ENCODE peak calls at places on chromosomes 7 and 10, in six cellular contexts. X is A549, V is nephron progenitor cell, R is NCI-H2171 treated with DMSO at 0.1 percent for 48 hours, P is EL, T is HCT116. I is an unnamed sample.

GRCh38 chr7:24713039-24713793 is 44.0 kb downstream of the GSDME start:
- DNase-seq in X (no peak), V (no peak), R (no peak), P (no peak), T (no peak), I (no peak)

GRCh38 chr7:112150823-112151641 is 55.2 kb downstream of the DOCK4 start:
- DNase-seq in X (no peak), V (no peak), R (no peak), P (peak; percentile 7), T (no peak), I (no peak)

GRCh38 chr7:2698581-2699288 is 10.7 kb downstream of the AMZ1 start:
- DNase-seq in X (no peak), V (no peak), R (no peak), P (no peak), T (no peak), I (peak; percentile 54)

GRCh38 chr7:145884716-145885514 is 231.7 kb upstream of the CNTNAP2 start:
- DNase-seq in X (no peak), V (no peak), R (peak; percentile 73), P (no peak), T (no peak), I (no peak)

GRCh38 chr10:133390597-133391248 is 3.2 kb upstream of the MTG1 start:
- DNase-seq in X (no peak), V (no peak), R (no peak), P (no peak), T (no peak), I (peak; percentile 21)

GRCh38 chr10:31158000-31158658 is 126.5 kb upstream of the ZNF438 start:
- DNase-seq in X (no peak), V (no peak), R (no peak), P (peak; percentile 16), T (no peak), I (no peak)

GRCh38 chr7:79453558-79454324 is at the start of gene MAGI2:
- DNase-seq in X (peak; percentile 20), V (peak; percentile 80), R (peak; percentile 56), P (peak; percentile 84), T (no peak), I (no peak)

GRCh38 chr10:89100680-89101079 is 106.4 kb downstream of the CH25H start:
- DNase-seq in X (no peak), V (no peak), R (no peak), P (peak; percentile 73), T (no peak), I (no peak)

GRCh38 chr7:1233328-1234048 is 816 bp downstream of the UNCX start:
- DNase-seq in X (peak; percentile 52), V (peak; percentile 49), R (peak; percentile 78), P (no peak), T (no peak), I (no peak)

GRCh38 chr7:28107960-28108359 is 72.6 kb downstream of the JAZF1 start:
- DNase-seq in X (no peak), V (no peak), R (no peak), P (peak; percentile 65), T (peak; percentile 16), I (no peak)

GRCh38 chr7:70797109-70797514 is 334.8 kb upstream of the GALNT17 start:
- DNase-seq in X (no peak), V (peak; percentile 30), R (no peak), P (no peak), T (no peak), I (no peak)

GRCh38 chr7:130281227-130281626 is 11.7 kb upstream of the CPA4 start:
- DNase-seq in X (no peak), V (no peak), R (no peak), P (peak; percentile 67), T (no peak), I (no peak)

GRCh38 chr10:78313636-78314035 is 280.0 kb downstream of the RPS24 start:
- DNase-seq in X (no peak), V (no peak), R (no peak), P (no peak), T (no peak), I (no peak)

GRCh38 chr7:148044173-148044572 is 546.4 kb upstream of the C7orf33 start:
- DNase-seq in X (no peak), V (no peak), R (peak; percentile 95), P (no peak), T (no peak), I (no peak)

GRCh38 chr7:77747718-77748117 is 50.5 kb downstream of the TMEM60 start:
- DNase-seq in X (no peak), V (no peak), R (no peak), P (no peak), T (no peak), I (no peak)

GRCh38 chr10:23196915-23197314 is 4.8 kb downstream of the PTF1A start:
- DNase-seq in X (no peak), V (no peak), R (no peak), P (no peak), T (no peak), I (no peak)

GRCh38 chr7:75992083-75992755 is 2.2 kb downstream of the TMEM120A start:
- DNase-seq in X (no peak), V (no peak), R (no peak), P (no peak), T (no peak), I (no peak)

GRCh38 chr10:2714597-2714996 is 352.8 kb upstream of the PFKP start:
- DNase-seq in X (no peak), V (no peak), R (no peak), P (no peak), T (no peak), I (no peak)

GRCh38 chr10:44935201-44935960 is 24.2 kb upstream of the RASSF4 start:
- DNase-seq in X (peak; percentile 23), V (no peak), R (no peak), P (peak; percentile 91), T (no peak), I (no peak)

GRCh38 chr10:17278607-17279240 is 50.7 kb downstream of the VIM start:
- DNase-seq in X (no peak), V (no peak), R (no peak), P (no peak), T (no peak), I (no peak)

GRCh38 chr7:3670898-3671297 is 369.8 kb downstream of the SDK1 start:
- DNase-seq in X (no peak), V (no peak), R (no peak), P (no peak), T (no peak), I (no peak)

GRCh38 chr7:47666164-47666862 is 84.4 kb upstream of the TNS3 start:
- DNase-seq in X (no peak), V (no peak), R (no peak), P (peak; percentile 47), T (no peak), I (no peak)

GRCh38 chr7:131488361-131488760 is 68.1 kb downstream of the PODXL start:
- DNase-seq in X (no peak), V (no peak), R (no peak), P (no peak), T (no peak), I (no peak)

GRCh38 chr7:127586346-127586745 is 950 bp upstream of the GCC1 start:
- DNase-seq in X (no peak), V (no peak), R (no peak), P (no peak), T (no peak), I (no peak)